ENCODE peak calls at places on chromosomes 16 and 17, in four cellular contexts. Q is WTC11, F is AG04450, W is naive B cell. S is an unnamed sample.

GRCh38 chr16:28491080-28491969 is 549 bp downstream of the CLN3 start:
- DNase-seq in Q (peak), F (no peak), W (no peak), S (no peak)

GRCh38 chr17:58960068-58960467 is 146.6 kb downstream of the TRIM37 start:
- DNase-seq in Q (no peak), F (peak), W (no peak), S (peak)

GRCh38 chr17:68573338-68573737 is 27.8 kb downstream of the FAM20A start:
- DNase-seq in Q (no peak), F (no peak), W (no peak), S (no peak)

GRCh38 chr17:82648761-82649474 is 674 bp upstream of the WDR45B start:
- DNase-seq in Q (peak), F (no peak), W (peak), S (no peak)

GRCh38 chr16:62596101-62596500 is 559.9 kb upstream of the CDH8 start:
- DNase-seq in Q (no peak), F (no peak), W (no peak), S (no peak)

GRCh38 chr16:21649196-21649595 is 3.2 kb downstream of the IGSF6 start:
- DNase-seq in Q (no peak), F (no peak), W (no peak), S (no peak)

GRCh38 chr17:77487211-77487629 is 346.5 kb downstream of the SEC14L1 start:
- DNase-seq in Q (no peak), F (no peak), W (no peak), S (no peak)

GRCh38 chr16:12158428-12158827 is 181.9 kb downstream of the SNX29 start:
- DNase-seq in Q (no peak), F (no peak), W (no peak), S (peak)

GRCh38 chr16:86768999-86769398 is 190.7 kb downstream of the FOXL1 start:
- DNase-seq in Q (no peak), F (no peak), W (no peak), S (no peak)

GRCh38 chr17:1714980-1715802 is 5.0 kb upstream of the TLCD2 start:
- DNase-seq in Q (peak), F (peak), W (no peak), S (no peak)

GRCh38 chr17:15490634-15491261 is 23.3 kb upstream of the CDRT4 start:
- DNase-seq in Q (peak), F (no peak), W (no peak), S (peak)

GRCh38 chr17:15157051-15157450 is 108.1 kb downstream of the PMP22 start:
- DNase-seq in Q (no peak), F (no peak), W (no peak), S (no peak)

GRCh38 chr17:78529871-78530670 is 47.1 kb downstream of the DNAH17 start:
- DNase-seq in Q (no peak), F (no peak), W (no peak), S (no peak)

GRCh38 chr17:82051776-82052637 is at the start of the genes GPS1 and RFNG:
- DNase-seq in Q (peak), F (no peak), W (peak), S (no peak)